ENCODE peak calls at places on chromosomes 1 and 21, in six cellular contexts. E is astrocyte of the cerebellum, C is esophagus squamous epithelium, N is ascending aorta, O is uterus, S is cardiac fibroblast. H is an unnamed sample.

GRCh38 chr1:145884675-145885074 is 991 bp downstream of the ANKRD35 start:
- DNase-seq in E (no peak), C (no peak), N (no peak), O (no peak), S (peak; percentile 85), H (no peak)

GRCh38 chr1:31335007-31335406 is 37.9 kb downstream of the FABP3 start:
- DNase-seq in E (peak; percentile 19), C (no peak), N (no peak), O (no peak), S (peak; percentile 64), H (no peak)

GRCh38 chr1:165753934-165754333 is 14.7 kb downstream of the TMCO1 start:
- DNase-seq in E (no peak), C (no peak), N (no peak), O (no peak), S (no peak), H (no peak)

GRCh38 chr1:8348056-8348776 is 30.3 kb downstream of the SLC45A1 start:
- DNase-seq in E (no peak), C (no peak), N (no peak), O (peak; percentile 20), S (no peak), H (no peak)

GRCh38 chr21:25639922-25640670 is 1.0 kb downstream of the JAM2 start:
- DNase-seq in E (no peak), C (no peak), N (peak; percentile 64), O (peak; percentile 38), S (no peak), H (peak; percentile 60)

GRCh38 chr1:11053758-11054137 is 6.1 kb downstream of the SRM start:
- DNase-seq in E (no peak), C (no peak), N (no peak), O (no peak), S (no peak), H (no peak)

GRCh38 chr1:12173631-12174121 is 6.9 kb downstream of the TNFRSF1B start:
- DNase-seq in E (no peak), C (no peak), N (peak; percentile 84), O (no peak), S (no peak), H (peak; percentile 66)

GRCh38 chr1:198047913-198048312 is 108.9 kb upstream of the NEK7 start:
- DNase-seq in E (no peak), C (no peak), N (no peak), O (no peak), S (no peak), H (no peak)

GRCh38 chr21:44337941-44338895 is 972 bp downstream of the CFAP410 start:
- DNase-seq in E (peak; percentile 8), C (no peak), N (peak; percentile 84), O (peak; percentile 74), S (peak; percentile 61), H (peak; percentile 72)

GRCh38 chr1:243950166-243950565 is 100.1 kb upstream of the AKT3 start:
- DNase-seq in E (peak; percentile 18), C (no peak), N (no peak), O (no peak), S (peak; percentile 85), H (no peak)

GRCh38 chr1:94614980-94615379 is 73.4 kb upstream of the F3 start:
- DNase-seq in E (no peak), C (no peak), N (peak; percentile 54), O (no peak), S (no peak), H (no peak)

GRCh38 chr1:242002072-242002471 is 3.2 kb upstream of the MAP1LC3C start:
- DNase-seq in E (no peak), C (no peak), N (no peak), O (no peak), S (no peak), H (no peak)

GRCh38 chr21:44987301-44987885 is 47.6 kb downstream of the SLX9 start:
- DNase-seq in E (no peak), C (no peak), N (no peak), O (no peak), S (no peak), H (no peak)

GRCh38 chr1:44907909-44908308 is 64.9 kb upstream of the PTCH2 start:
- DNase-seq in E (no peak), C (no peak), N (no peak), O (no peak), S (peak; percentile 27), H (no peak)

GRCh38 chr1:173240609-173241008 is 33.5 kb upstream of the TNFSF4 start:
- DNase-seq in E (no peak), C (no peak), N (no peak), O (no peak), S (no peak), H (no peak)

GRCh38 chr1:234532511-234532922 is 53.5 kb upstream of the TARBP1 start:
- DNase-seq in E (no peak), C (no peak), N (peak; percentile 89), O (peak; percentile 47), S (peak; percentile 65), H (peak; percentile 85)

GRCh38 chr1:3903141-3904005 is 3.3 kb upstream of the C1orf174 start:
- DNase-seq in E (no peak), C (no peak), N (no peak), O (no peak), S (no peak), H (no peak)

GRCh38 chr1:16162163-16162822 is 6.4 kb upstream of the EPHA2 start:
- DNase-seq in E (no peak), C (no peak), N (no peak), O (no peak), S (no peak), H (no peak)

GRCh38 chr1:23598424-23598823 is 39.1 kb upstream of the ID3 start:
- DNase-seq in E (no peak), C (no peak), N (no peak), O (no peak), S (no peak), H (no peak)

GRCh38 chr21:15355066-15355465 is 290.3 kb upstream of the NRIP1 start:
- DNase-seq in E (no peak), C (no peak), N (no peak), O (no peak), S (no peak), H (no peak)

DNA sequence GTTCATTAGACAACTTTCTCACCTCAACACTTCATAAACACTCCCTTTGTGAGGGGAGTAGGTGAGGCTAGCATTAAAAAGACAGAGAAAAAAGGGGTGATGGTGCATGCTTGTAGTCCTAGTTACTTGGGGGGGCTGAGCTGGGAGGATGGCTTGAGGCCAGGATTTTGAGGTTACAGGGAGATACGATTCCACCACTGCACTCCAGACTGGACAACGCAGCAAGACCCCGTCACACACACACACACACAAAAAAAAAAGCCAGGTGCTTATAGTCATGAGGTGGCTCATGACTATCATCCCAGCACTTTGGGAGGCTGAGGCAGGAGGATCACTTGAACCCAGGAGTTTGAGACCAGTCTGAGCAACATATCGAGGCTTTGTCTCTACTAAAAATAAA is 29.6 kb downstream of the GON4L start:
- DNase-seq in E (no peak), C (no peak), N (no peak), O (no peak), S (no peak), H (peak; percentile 4)
- TF ChIP-seq CTCF in E (no peak), C (no peak), N (no peak), O (no peak), S (no peak), H (no peak)

GRCh38 chr1:150258275-150258666 is 697 bp downstream of the CA14 start:
- DNase-seq in E (no peak), C (no peak), N (no peak), O (no peak), S (no peak), H (no peak)

GRCh38 chr1:150259758-150260669 is 2.4 kb downstream of the CA14 start:
- DNase-seq in E (no peak), C (no peak), N (no peak), O (peak; percentile 35), S (no peak), H (peak; percentile 59)

GRCh38 chr1:150257624-150258274 is at the start of gene CA14:
- DNase-seq in E (no peak), C (no peak), N (no peak), O (no peak), S (no peak), H (peak; percentile 42)

GRCh38 chr1:150261367-150261766 is 3.8 kb downstream of the CA14 start:
- DNase-seq in E (no peak), C (no peak), N (no peak), O (no peak), S (no peak), H (no peak)

DNA sequence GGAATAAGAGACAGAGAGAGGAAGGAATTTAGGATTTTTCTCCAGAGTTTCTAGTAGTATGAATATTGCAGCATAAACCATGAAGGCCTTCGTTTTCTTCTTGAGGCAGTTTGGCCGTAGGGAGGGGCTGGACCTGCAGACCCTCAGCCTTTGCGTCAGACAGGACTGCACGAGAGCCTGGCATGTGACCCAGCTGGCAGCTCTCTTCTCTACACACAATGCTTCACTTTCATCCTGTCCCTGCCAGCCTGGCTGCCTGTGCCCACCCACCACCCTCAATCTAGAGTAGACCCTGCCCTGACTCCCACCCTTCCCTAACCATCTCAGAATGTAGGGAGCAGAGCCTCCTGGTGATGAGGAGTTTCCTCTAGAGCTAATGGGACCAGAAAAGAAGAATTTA is 1.6 kb downstream of the CA14 start:
- DNase-seq in E (no peak), C (no peak), N (no peak), O (no peak), S (no peak), H (no peak)
- H3K4me3 ChIP-seq in E (no peak overlapping the region), C (no peak overlapping the region), N (no peak overlapping the region), O (no peak overlapping the region), S (no peak overlapping the region), H (no peak overlapping the region)

GRCh38 chr1:83545450-83545849 is 453.5 kb downstream of the TTLL7 start:
- DNase-seq in E (no peak), C (no peak), N (no peak), O (no peak), S (no peak), H (no peak)
- TF ChIP-seq CTCF in E (peak; percentile 26), C (no peak), N (no peak), O (no peak), S (no peak), H (no peak)

DNA sequence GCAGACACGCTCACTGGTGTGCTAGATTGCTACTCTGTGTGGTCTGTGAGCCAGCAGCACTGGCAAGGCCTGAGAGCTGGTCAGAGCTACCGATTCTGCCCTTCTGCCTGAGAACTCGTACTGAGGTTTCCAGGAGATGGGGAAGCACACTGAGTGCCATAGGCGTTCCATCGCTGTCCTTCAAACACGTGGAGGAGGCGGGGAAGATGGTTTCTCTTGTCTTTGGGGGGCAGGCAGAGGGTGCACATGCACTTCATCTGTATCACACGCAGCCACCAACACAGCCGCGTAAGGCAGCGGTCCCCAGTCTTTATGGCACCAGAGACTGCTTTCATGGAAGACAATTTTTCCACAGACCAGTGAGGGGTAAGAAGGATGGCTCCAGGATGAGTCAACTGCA is 23.8 kb upstream of the MX1 start:
- DNase-seq in E (no peak), C (no peak), N (no peak), O (no peak), S (no peak), H (no peak)
- H3K4me3 ChIP-seq in E (no peak overlapping the region), C (no peak overlapping the region), N (no peak overlapping the region), O (no peak overlapping the region), S (no peak overlapping the region), H (no peak overlapping the region)

GRCh38 chr1:152878042-152878441 is at the start of gene SMCP:
- DNase-seq in E (no peak), C (no peak), N (no peak), O (no peak), S (no peak), H (peak; percentile 66)
- TF ChIP-seq CTCF in E (no peak), C (peak; percentile 28), N (no peak), O (no peak), S (no peak), H (peak; percentile 19)

H was measured in testis.